ENCODE peak calls at places on chromosome 22, in five cellular contexts. L, Y, T, J and Q are unnamed samples. For H3K27me3, the result is how much of the 10 kb centered on the place peaks cover.

GRCh38 chr22:49848690-49849160 is 4.9 kb upstream of the ZBED4 start:
- DNase-seq in L (no peak), T (no peak), J (no peak), Y (no peak), Q (no peak)

GRCh38 chr22:31561238-31561887 is 65.0 kb downstream of the SFI1 start:
- DNase-seq in T (peak), L (peak), J (peak), Y (peak), Q (peak)

GRCh38 chr22:19117111-19117512 is 5.1 kb downstream of the DGCR2 start:
- DNase-seq in Y (no peak), L (no peak), T (no peak), J (no peak), Q (no peak)

GRCh38 chr22:45424241-45424731 is 10.8 kb downstream of the RIBC2 start:
- DNase-seq in T (peak), L (no peak), Y (no peak), J (no peak), Q (no peak)

GRCh38 chr22:32622004-32622761 is 147.6 kb downstream of the FBXO7 start:
- DNase-seq in J (peak), L (peak), T (peak), Y (peak), Q (peak)

GRCh38 chr22:27531782-27532530 is 269.6 kb downstream of the MN1 start:
- DNase-seq in J (peak), T (no peak), L (peak), Y (peak), Q (peak)

GRCh38 chr22:26546282-26546681 is 34.0 kb upstream of the TFIP11 start:
- DNase-seq in L (no peak), J (no peak), Y (no peak), T (no peak), Q (no peak)

GRCh38 chr22:29524440-29525191 is 28.9 kb downstream of the THOC5 start:
- DNase-seq in L (peak), T (peak), Y (peak), J (peak), Q (peak)

GRCh38 chr22:38016182-38017078 is 32.1 kb upstream of the SOX10 start:
- DNase-seq in L (peak), J (peak), Y (no peak), T (peak), Q (no peak)

GRCh38 chr22:49966716-49967332 is 6.3 kb downstream of the PIM3 start:
- DNase-seq in J (peak), Y (peak), T (no peak), L (no peak), Q (no peak)

GRCh38 chr22:31676700-31677099 is 14.7 kb upstream of the PISD start:
- DNase-seq in Y (peak), L (peak), T (peak), J (peak), Q (peak)

GRCh38 chr22:38981659-38982007 is 514 bp upstream of the APOBEC3B start:
- DNase-seq in L (no peak), T (no peak), Y (peak), J (no peak), Q (no peak)

GRCh38 chr22:36587289-36588154 is 58.6 kb upstream of the EIF3D start:
- DNase-seq in T (no peak), L (peak), J (peak), Y (no peak), Q (peak)

GRCh38 chr22:31240011-31240410 is 27.9 kb downstream of the LIMK2 start:
- DNase-seq in T (no peak), Y (peak), L (peak), J (peak), Q (peak)

GRCh38 chr22:26670459-26670858 is 13.1 kb downstream of the MIAT start:
- DNase-seq in L (no peak), T (no peak), Y (no peak), J (no peak), Q (no peak)

GRCh38 chr22:45376703-45377102 is 36.7 kb downstream of the SMC1B start:
- DNase-seq in J (peak), T (no peak), Y (no peak), L (no peak), Q (no peak)

GRCh38 chr22:38110008-38110862 is at the start of gene BAIAP2L2:
- DNase-seq in T (peak), L (no peak), J (no peak), Y (no peak), Q (no peak)

GRCh38 chr22:49324527-49325491 is 502.9 kb downstream of the BRD1 start:
- DNase-seq in J (no peak), T (no peak), L (no peak), Y (no peak), Q (no peak)

GRCh38 chr22:41096841-41097240 is 4.4 kb downstream of the EP300 start:
- DNase-seq in Y (no peak), J (peak), T (no peak), L (peak), Q (no peak)

GRCh38 chr22:22097727-22098228 is 115.2 kb upstream of the TOP3B start:
- DNase-seq in J (no peak), T (no peak), L (no peak), Y (no peak), Q (no peak)
- H3K27me3 ChIP-seq in J (under half), T (under half), L (under half), Y (half or more), Q (under half)

GRCh38 chr22:25221790-25222189 is 2.4 kb downstream of the CRYBB2 start:
- DNase-seq in L (no peak), J (no peak), Y (no peak), T (no peak), Q (no peak)

GRCh38 chr22:25219948-25220442 is 556 bp downstream of the CRYBB2 start:
- DNase-seq in J (no peak), T (no peak), L (no peak), Y (no peak), Q (no peak)

GRCh38 chr22:25228822-25229221 is 9.4 kb downstream of the CRYBB2 start:
- DNase-seq in T (no peak), J (no peak), L (no peak), Y (no peak), Q (no peak)

GRCh38 chr22:25219211-25219689 is at the start of gene CRYBB2:
- DNase-seq in J (no peak), T (no peak), Y (no peak), L (no peak), Q (no peak)

GRCh38 chr22:25223269-25223850 is 3.9 kb downstream of the CRYBB2 start:
- DNase-seq in L (no peak), J (no peak), T (no peak), Y (no peak), Q (no peak)
- H3K27me3 ChIP-seq in L (under half), J (under half), T (under half), Y (half or more), Q (under half)

GRCh38 chr22:20433686-20434241 is 3.9 kb downstream of the SCARF2 start:
- DNase-seq in L (no peak), T (no peak), J (no peak), Y (no peak), Q (no peak)
- H3K27me3 ChIP-seq in L (under half), T (under half), J (under half), Y (under half), Q (under half)

DNA sequence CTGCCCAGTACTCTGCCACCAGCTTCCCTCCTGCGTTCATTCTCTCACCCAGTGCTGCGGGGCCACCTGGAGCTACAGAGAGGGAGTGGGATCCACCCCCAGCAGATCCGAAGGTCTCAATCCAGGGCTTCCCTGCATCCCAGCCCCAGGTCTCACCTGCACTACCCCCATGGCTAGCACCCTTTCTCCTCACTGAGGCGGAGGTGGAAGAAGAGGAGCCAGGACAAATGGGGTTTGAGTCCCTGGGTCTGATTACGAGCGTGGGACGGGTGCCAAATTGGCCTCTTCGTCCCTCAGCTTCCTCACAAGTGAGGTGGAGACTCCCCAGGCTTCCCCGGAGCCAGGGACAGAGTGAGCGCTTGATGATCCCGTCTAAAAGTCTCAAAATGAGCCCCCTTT is 64.2 kb downstream of the NFAM1 start:
- DNase-seq in Y (no peak), T (no peak), J (no peak), L (no peak), Q (no peak)
- H3K27me3 ChIP-seq in Y (half or more), T (under half), J (under half), L (half or more), Q (under half)

GRCh38 chr22:46654426-46654825 is 34.2 kb downstream of the GRAMD4 start:
- DNase-seq in J (no peak), L (no peak), Y (no peak), T (no peak), Q (no peak)

GRCh38 chr22:46651316-46651715 is 31.1 kb downstream of the GRAMD4 start:
- DNase-seq in L (no peak), J (no peak), Y (no peak), T (no peak), Q (no peak)

GRCh38 chr22:46653596-46653995 is 33.4 kb downstream of the GRAMD4 start:
- DNase-seq in T (no peak), L (no peak), Y (no peak), J (no peak), Q (no peak)

GRCh38 chr22:46652081-46652929 is 32.1 kb downstream of the GRAMD4 start:
- DNase-seq in L (peak), J (peak), T (no peak), Y (peak), Q (peak)

DNA sequence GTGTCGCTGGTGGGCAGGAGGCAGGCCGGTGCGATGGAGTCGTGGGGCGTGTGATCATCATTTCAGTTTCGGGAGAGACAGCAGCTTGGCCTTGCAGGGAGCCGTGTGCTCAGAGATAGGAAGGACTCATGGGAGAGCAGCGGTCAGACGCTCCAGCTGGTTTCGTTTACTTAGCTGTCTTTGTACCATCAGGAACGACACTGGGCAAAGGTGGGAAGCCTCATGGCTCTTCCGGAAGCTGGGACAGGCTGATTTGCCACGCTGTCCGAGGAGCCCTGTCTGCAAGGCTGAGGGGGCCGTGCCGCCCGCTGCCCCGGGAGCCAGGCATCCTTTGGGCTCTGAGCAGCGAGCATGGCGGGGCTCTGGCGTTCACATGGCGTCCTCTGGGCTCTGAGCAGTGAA is 32.7 kb downstream of the GRAMD4 start:
- DNase-seq in T (no peak), Y (peak), J (peak), L (peak), Q (peak)
- H3K27me3 ChIP-seq in T (under half), Y (under half), J (under half), L (under half), Q (under half)